ENCODE peak calls at places on chromosomes 6 and 20, in five cellular contexts. T is CD8-positive, alpha-beta T cell; Y is CD4-positive, alpha-beta T cell; A is fibroblast of mammary gland; I is mesothelial cell of epicardium. C is an unnamed sample.

GRCh38 chr6:131807321-131807643 is 538 bp upstream of the ENPP1 start:
- DNase-seq in T (no peak), Y (no peak), A (no peak), I (no peak), C (no peak)

GRCh38 chr20:25481235-25481917 is 73.9 kb downstream of the GINS1 start:
- DNase-seq in T (no peak), Y (no peak), A (no peak), I (no peak), C (no peak)

GRCh38 chr20:32247957-32248497 is 29.4 kb upstream of the KIF3B start:
- DNase-seq in T (no peak), Y (no peak), A (no peak), I (no peak), C (no peak)

GRCh38 chr20:44765647-44766367 is 20.1 kb downstream of the KCNK15 start:
- DNase-seq in T (no peak), Y (no peak), A (peak), I (no peak), C (no peak)

GRCh38 chr6:118903691-118904090 is 9.7 kb downstream of the ASF1A start:
- DNase-seq in T (no peak), Y (no peak), A (no peak), I (no peak), C (no peak)

GRCh38 chr6:24257282-24257681 is 100.6 kb downstream of the DCDC2 start:
- DNase-seq in T (no peak), Y (no peak), A (no peak), I (no peak), C (no peak)

GRCh38 chr6:55014321-55015088 is 159.8 kb upstream of the HCRTR2 start:
- DNase-seq in T (no peak), Y (no peak), A (no peak), I (no peak), C (no peak)

GRCh38 chr6:145643760-145644159 is 91.6 kb downstream of the EPM2A start:
- DNase-seq in T (no peak), Y (no peak), A (peak), I (no peak), C (no peak)

GRCh38 chr6:159691133-159691962 is 1.7 kb downstream of the SOD2 start:
- DNase-seq in T (no peak), Y (no peak), A (peak), I (no peak), C (no peak)

GRCh38 chr6:125245523-125246264 is 56.1 kb downstream of the HDDC2 start:
- DNase-seq in T (no peak), Y (no peak), A (no peak), I (no peak), C (no peak)

GRCh38 chr20:63591147-63591533 is 17.1 kb upstream of the HELZ2 start:
- DNase-seq in T (no peak), Y (no peak), A (no peak), I (no peak), C (no peak)

GRCh38 chr6:16031278-16031981 is 97.5 kb upstream of the MYLIP start:
- DNase-seq in T (no peak), Y (no peak), A (no peak), I (no peak), C (no peak)

GRCh38 chr6:54291146-54291545 is 17.1 kb upstream of the TINAG start:
- DNase-seq in T (no peak), Y (no peak), A (peak), I (no peak), C (no peak)

GRCh38 chr6:157770946-157771345 is 52.1 kb upstream of the SNX9 start:
- DNase-seq in T (no peak), Y (no peak), A (peak), I (no peak), C (no peak)

GRCh38 chr6:9520417-9521151 is 894.3 kb downstream of the TFAP2A start:
- DNase-seq in T (no peak), Y (no peak), A (peak), I (no peak), C (no peak)

GRCh38 chr20:25090492-25091429 is 8.8 kb upstream of the VSX1 start:
- DNase-seq in T (peak), Y (peak), A (no peak), I (no peak), C (no peak)

GRCh38 chr6:111857674-111858337 is 15.4 kb downstream of the FYN start:
- DNase-seq in T (no peak), Y (no peak), A (no peak), I (no peak), C (no peak)

GRCh38 chr6:7590918-7591302 is 912 bp downstream of the SNRNP48 start:
- DNase-seq in T (no peak), Y (no peak), A (peak), I (no peak), C (no peak)

GRCh38 chr6:45531999-45532605 is 154.4 kb upstream of the SUPT3H start:
- DNase-seq in T (no peak), Y (no peak), A (no peak), I (no peak), C (no peak)

GRCh38 chr6:17987576-17988421 is at the start of gene KIF13A:
- DNase-seq in T (no peak), Y (no peak), A (peak), I (peak), C (peak)

GRCh38 chr6:140379919-140380318 is 1005.5 kb upstream of the CITED2 start:
- DNase-seq in T (no peak), Y (no peak), A (peak), I (no peak), C (no peak)

GRCh38 chr6:69936674-69937363 is 70.5 kb downstream of the COL19A1 start:
- DNase-seq in T (no peak), Y (no peak), A (no peak), I (no peak), C (no peak)

GRCh38 chr6:15502451-15503345 is 160.1 kb downstream of the DTNBP1 start:
- DNase-seq in T (no peak), Y (no peak), A (no peak), I (no peak), C (peak)

GRCh38 chr20:59723607-59724456 is 119.5 kb downstream of the PHACTR3 start:
- DNase-seq in T (no peak), Y (no peak), A (peak), I (no peak), C (no peak)

GRCh38 chr6:30002871-30003270 is 58.2 kb upstream of the POLR1H start:
- DNase-seq in T (no peak), Y (no peak), A (peak), I (no peak), C (no peak)

GRCh38 chr20:52975024-52975732 is 3.0 kb downstream of the TSHZ2 start:
- DNase-seq in T (no peak), Y (peak), A (peak), I (no peak), C (no peak)

GRCh38 chr6:33407132-33407718 is 3.6 kb upstream of the PHF1 start:
- DNase-seq in T (no peak), Y (no peak), A (peak), I (no peak), C (no peak)

GRCh38 chr6:113825776-113826175 is 31.4 kb upstream of the MARCKS start:
- DNase-seq in T (no peak), Y (no peak), A (peak), I (no peak), C (no peak)

GRCh38 chr6:135520781-135521180 is 23.2 kb upstream of the AHI1 start:
- DNase-seq in T (no peak), Y (no peak), A (no peak), I (no peak), C (no peak)

GRCh38 chr6:100998111-100998510 is 117.0 kb upstream of the ASCC3 start:
- DNase-seq in T (no peak), Y (no peak), A (peak), I (no peak), C (no peak)

GRCh38 chr20:6697228-6697972 is 70.1 kb upstream of the BMP2 start:
- DNase-seq in T (no peak), Y (no peak), A (no peak), I (no peak), C (no peak)

GRCh38 chr20:47249913-47250312 is 106.6 kb downstream of the ZMYND8 start:
- DNase-seq in T (no peak), Y (no peak), A (no peak), I (no peak), C (no peak)

GRCh38 chr20:22389836-22390542 is 194.4 kb downstream of the FOXA2 start:
- DNase-seq in T (no peak), Y (no peak), A (peak), I (no peak), C (no peak)

GRCh38 chr20:35796556-35796955 is 24.7 kb downstream of the PHF20 start:
- DNase-seq in T (no peak), Y (no peak), A (no peak), I (no peak), C (no peak)

GRCh38 chr6:3322366-3322890 is 63.7 kb downstream of the PSMG4 start:
- DNase-seq in T (no peak), Y (no peak), A (no peak), I (no peak), C (no peak)

GRCh38 chr6:13383280-13384163 is 55.2 kb upstream of the TBC1D7 start:
- DNase-seq in T (no peak), Y (no peak), A (peak), I (no peak), C (no peak)
- TF ChIP-seq CTCF in T (no peak), Y (no peak), A (no peak), I (no peak), C (no peak)

GRCh38 chr6:116971959-116972358 is 94.9 kb downstream of the RFX6 start:
- DNase-seq in T (no peak), Y (no peak), A (peak), I (no peak), C (no peak)
- TF ChIP-seq CTCF in T (peak), Y (peak), A (peak), I (peak), C (no peak)

GRCh38 chr20:17723301-17723691 is 23.5 kb downstream of the BANF2 start:
- DNase-seq in T (no peak), Y (no peak), A (no peak), I (no peak), C (no peak)

GRCh38 chr20:17725094-17725835 is 25.5 kb downstream of the BANF2 start:
- DNase-seq in T (no peak), Y (no peak), A (no peak), I (no peak), C (no peak)

GRCh38 chr20:17720755-17721154 is 21.0 kb downstream of the BANF2 start:
- DNase-seq in T (no peak), Y (no peak), A (no peak), I (no peak), C (no peak)

GRCh38 chr20:17722493-17723300 is 22.9 kb downstream of the BANF2 start:
- DNase-seq in T (no peak), Y (no peak), A (no peak), I (no peak), C (no peak)

DNA sequence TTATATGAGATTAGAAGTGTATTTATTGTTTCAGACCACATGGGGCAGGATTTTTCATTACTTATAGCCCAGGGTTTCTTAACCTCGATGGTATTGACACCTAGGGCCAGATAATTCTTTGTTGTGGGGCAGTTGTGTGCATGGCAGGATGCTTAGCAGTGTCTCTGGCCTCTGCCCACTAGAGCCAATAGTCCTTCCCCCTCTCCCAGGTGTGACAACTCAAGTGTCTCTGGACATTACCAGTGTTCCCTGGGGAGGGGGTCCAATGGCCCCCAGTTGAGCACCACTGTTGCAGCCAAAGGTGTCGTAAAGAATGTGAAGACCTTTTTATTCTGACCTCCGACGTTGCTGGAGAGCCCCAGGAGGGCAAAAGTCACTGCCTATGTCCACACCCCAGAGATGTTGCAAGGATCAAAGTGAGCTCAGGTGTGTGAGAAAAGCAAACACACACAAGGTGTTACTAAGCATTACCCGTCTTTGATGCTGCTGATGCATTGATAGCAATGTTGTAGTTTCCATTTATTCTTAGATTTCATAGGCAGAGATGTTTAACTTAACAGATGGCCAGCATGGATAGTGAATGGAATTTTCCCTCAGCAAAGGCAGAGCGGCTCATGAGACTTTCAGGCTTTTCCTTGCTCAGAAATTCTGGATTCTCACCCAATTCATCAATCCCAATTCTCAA is 22.2 kb downstream of the BANF2 start:
- DNase-seq in T (no peak), Y (no peak), A (peak), I (no peak), C (no peak)
- TF ChIP-seq CTCF in T (no peak), Y (no peak), A (no peak), I (peak), C (no peak)

DNA sequence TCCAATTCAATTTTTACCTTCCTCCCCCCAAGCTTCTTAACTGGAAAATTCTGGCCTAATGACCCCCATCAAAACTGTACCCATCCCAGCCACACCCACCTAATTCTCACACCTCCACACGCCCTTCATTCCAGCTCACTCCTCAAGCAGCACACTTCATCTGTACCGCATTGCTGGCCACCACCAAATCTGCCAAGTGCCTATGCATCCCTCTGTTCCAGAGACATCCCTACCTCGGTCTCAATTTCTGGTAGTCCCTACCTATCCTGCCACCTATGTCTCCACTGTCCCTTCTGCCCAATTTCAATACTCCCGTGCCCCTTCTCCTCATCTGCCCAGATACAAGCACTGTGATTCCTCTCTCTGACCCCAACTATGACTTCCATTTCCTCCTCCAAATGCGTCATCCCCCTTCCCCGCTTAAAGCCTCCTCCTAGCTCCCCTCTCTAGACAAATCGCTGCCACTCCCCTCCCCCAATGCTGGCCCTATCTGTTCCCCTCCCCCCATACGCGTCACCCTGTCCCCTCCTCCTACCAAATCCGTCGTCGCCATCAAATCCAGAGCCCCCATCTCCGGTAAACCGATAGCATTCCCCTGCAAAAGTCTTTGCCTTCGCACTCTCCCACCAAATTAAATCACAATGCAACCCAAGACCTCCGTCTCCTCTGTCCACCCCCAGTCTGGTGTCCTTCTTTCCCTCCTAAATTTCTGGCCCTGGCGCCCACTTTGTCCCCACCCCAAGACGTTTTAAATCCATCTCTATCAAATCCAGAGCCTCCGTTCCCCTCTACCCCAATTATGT is 1.2 kb downstream of the MTCH1 start:
- DNase-seq in T (peak), Y (peak), A (peak), I (no peak), C (peak)
- TF ChIP-seq CTCF in T (no peak), Y (no peak), A (no peak), I (no peak), C (no peak)

GRCh38 chr20:51372176-51372803 is 170.2 kb downstream of the NFATC2 start:
- DNase-seq in T (peak), Y (peak), A (peak), I (peak), C (peak)
- TF ChIP-seq CTCF in T (peak), Y (peak), A (peak), I (peak), C (peak)

GRCh38 chr6:115885636-115886366 is 174.9 kb downstream of the FRK start:
- DNase-seq in T (no peak), Y (no peak), A (no peak), I (no peak), C (no peak)

GRCh38 chr6:115887887-115888286 is 172.8 kb downstream of the FRK start:
- DNase-seq in T (no peak), Y (no peak), A (no peak), I (no peak), C (no peak)

GRCh38 chr6:115882771-115883170 is 177.9 kb downstream of the FRK start:
- DNase-seq in T (no peak), Y (no peak), A (no peak), I (no peak), C (no peak)

DNA sequence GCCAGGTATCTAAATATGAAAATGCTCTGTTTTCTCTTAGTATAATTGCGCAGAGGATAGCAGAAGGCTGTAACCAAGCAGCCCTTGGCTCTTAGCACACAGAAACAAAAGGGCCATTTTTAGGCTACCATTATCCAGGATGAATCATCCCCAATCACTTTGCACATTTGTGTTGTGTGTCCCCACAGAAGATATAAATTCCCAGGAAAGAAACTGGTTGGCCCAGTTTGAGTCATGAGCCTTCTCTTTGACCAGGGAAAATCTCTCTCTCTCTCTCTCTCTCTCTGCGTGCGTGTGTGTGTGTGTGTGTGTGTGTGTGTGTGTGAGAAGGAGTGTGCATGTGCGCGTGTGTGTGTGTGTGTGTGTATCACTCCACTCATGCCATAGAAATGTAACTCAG is 178.5 kb downstream of the FRK start:
- DNase-seq in T (no peak), Y (no peak), A (peak), I (no peak), C (no peak)
- TF ChIP-seq CTCF in T (no peak), Y (no peak), A (no peak), I (no peak), C (no peak)

GRCh38 chr6:132936641-132937040 is 122.3 kb downstream of the RPS12 start:
- DNase-seq in T (no peak), Y (no peak), A (no peak), I (no peak), C (no peak)

GRCh38 chr6:132934496-132934895 is 120.1 kb downstream of the RPS12 start:
- DNase-seq in T (no peak), Y (no peak), A (peak), I (no peak), C (no peak)

GRCh38 chr6:132933085-132933484 is 118.7 kb downstream of the RPS12 start:
- DNase-seq in T (no peak), Y (no peak), A (no peak), I (no peak), C (no peak)

GRCh38 chr6:132932566-132932965 is 118.2 kb downstream of the RPS12 start:
- DNase-seq in T (no peak), Y (no peak), A (no peak), I (no peak), C (no peak)

GRCh38 chr6:132937466-132937906 is 123.1 kb downstream of the RPS12 start:
- DNase-seq in T (no peak), Y (no peak), A (peak), I (peak), C (peak)
- TF ChIP-seq CTCF in T (no peak), Y (no peak), A (peak), I (peak), C (no peak)

DNA sequence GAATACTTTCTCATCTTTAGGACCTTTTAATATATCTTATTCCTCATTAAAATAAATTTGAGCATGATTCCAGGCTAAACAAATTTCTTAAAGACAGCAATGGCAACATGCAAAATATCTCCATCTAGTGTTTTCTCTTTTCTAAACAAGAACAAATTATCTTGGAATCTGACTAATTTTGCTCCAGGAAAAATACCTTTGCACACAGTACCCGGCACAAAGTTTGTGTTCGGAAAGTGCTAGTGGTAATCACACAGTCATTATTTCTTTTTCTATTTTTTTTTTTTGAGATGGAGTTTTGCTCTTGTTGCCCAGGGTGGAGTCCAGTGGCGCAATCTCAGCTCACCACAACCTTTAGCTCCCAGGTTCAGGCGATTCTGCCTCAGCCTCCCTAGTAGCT is 8.2 kb upstream of the EFHC1 start:
- DNase-seq in T (no peak), Y (no peak), A (no peak), I (no peak), C (no peak)
- TF ChIP-seq CTCF in T (no peak), Y (no peak), A (no peak), I (no peak), C (no peak)